ENCODE peak calls at places on chromosomes 3 and 15, in five cellular contexts. M, Z, Y, W and C are unnamed samples.

GRCh38 chr15:41568350-41569017 is 9.5 kb downstream of the TYRO3 start:
- DNase-seq in Z (peak), W (no peak), M (no peak), Y (no peak), C (no peak)

GRCh38 chr3:182746959-182747358 is 46.3 kb upstream of the ATP11B start:
- DNase-seq in W (no peak), Y (no peak), Z (no peak), M (no peak), C (no peak)

GRCh38 chr3:162586591-162586990 is 1090.0 kb downstream of the OTOL1 start:
- DNase-seq in Y (peak), Z (no peak), M (no peak), W (no peak), C (no peak)

GRCh38 chr3:67462185-67462584 is 192.2 kb downstream of the SUCLG2 start:
- DNase-seq in W (no peak), M (no peak), Z (no peak), Y (no peak), C (no peak)

GRCh38 chr15:70559223-70559823 is 204.0 kb downstream of the UACA start:
- DNase-seq in M (no peak), Y (peak), Z (no peak), W (peak), C (peak)

GRCh38 chr3:49165771-49166751 is at the start of gene CCDC71:
- DNase-seq in Y (peak), Z (peak), M (peak), W (peak), C (peak)

GRCh38 chr3:149658444-149659172 is 783 bp upstream of the WWTR1 start:
- DNase-seq in W (peak), Y (peak), Z (no peak), M (peak), C (peak)

GRCh38 chr15:52102468-52102867 is 10.1 kb downstream of the BCL2L10 start:
- DNase-seq in W (no peak), M (no peak), Z (no peak), Y (peak), C (no peak)

GRCh38 chr3:42118762-42119361 is 27.7 kb downstream of the TRAK1 start:
- DNase-seq in M (peak), W (no peak), Y (peak), Z (no peak), C (no peak)

GRCh38 chr15:46670256-46670655 is 1035.4 kb downstream of the SQOR start:
- DNase-seq in W (no peak), Z (no peak), M (no peak), Y (no peak), C (no peak)

GRCh38 chr3:25592510-25592968 is 72.2 kb downstream of the TOP2B start:
- DNase-seq in Z (no peak), Y (peak), W (no peak), M (no peak), C (no peak)

GRCh38 chr15:90818251-90819210 is 49.9 kb upstream of the FURIN start:
- DNase-seq in Z (no peak), Y (no peak), W (no peak), M (peak), C (peak)

GRCh38 chr3:16148783-16149182 is 25.7 kb upstream of the GALNT15 start:
- DNase-seq in Y (peak), W (no peak), M (no peak), Z (no peak), C (peak)

GRCh38 chr15:54820098-54820497 is 376.6 kb downstream of the RSL24D1 start:
- DNase-seq in M (no peak), W (no peak), Y (no peak), Z (no peak), C (no peak)

GRCh38 chr15:53671545-53671944 is 87.9 kb downstream of the WDR72 start:
- DNase-seq in Y (no peak), M (no peak), Z (no peak), W (no peak), C (no peak)

GRCh38 chr15:64050281-64051092 is 4.2 kb upstream of the DAPK2 start:
- DNase-seq in Y (no peak), W (no peak), Z (no peak), M (peak), C (peak)

GRCh38 chr3:55162031-55162784 is 234.3 kb upstream of the LRTM1 start:
- DNase-seq in M (no peak), Y (peak), Z (no peak), W (no peak), C (no peak)

GRCh38 chr3:33799202-33799551 is 747 bp downstream of the PDCD6IP start:
- DNase-seq in Y (no peak), Z (no peak), W (no peak), M (no peak), C (no peak)

GRCh38 chr15:93109370-93110105 is 20.5 kb upstream of the RGMA start:
- DNase-seq in M (no peak), W (no peak), Z (no peak), Y (no peak), C (no peak)

GRCh38 chr3:134368751-134369105 is 5.5 kb downstream of the AMOTL2 start:
- DNase-seq in Z (peak), W (no peak), Y (no peak), M (no peak), C (no peak)

GRCh38 chr3:153313307-153313945 is 151.4 kb downstream of the RAP2B start:
- DNase-seq in Y (peak), M (no peak), W (no peak), Z (no peak), C (no peak)